ENCODE peak calls at places on chromosomes 11 and 22, in nine cellular contexts. M is HepG2; B is stomach; R is cardiac muscle cell; J is spleen; G is naive thymus-derived CD4-positive, alpha-beta T cell; F is adrenal gland; K is A549; Z is mammary epithelial cell. A is an unnamed sample.

GRCh38 chr11:108199446-108200321 is 22.8 kb downstream of the NPAT start:
- DNase-seq in M (no peak), B (no peak), R (no peak), J (no peak), G (no peak), F (no peak), K (no peak), Z (peak), A (no peak)

GRCh38 chr11:110026823-110027626 is 66.2 kb upstream of the ZC3H12C start:
- DNase-seq in M (no peak), B (no peak), R (no peak), J (no peak), G (no peak), F (peak), K (no peak), Z (no peak), A (no peak)

GRCh38 chr11:32435152-32435480 is 223 bp downstream of the WT1 start:
- DNase-seq in M (no peak), B (no peak), R (no peak), J (peak), G (no peak), F (no peak), K (peak), Z (no peak), A (no peak)

GRCh38 chr11:88402192-88402715 is 64.7 kb upstream of the CTSC start:
- DNase-seq in M (no peak), B (no peak), R (no peak), J (no peak), G (no peak), F (no peak), K (peak), Z (peak), A (no peak)

GRCh38 chr11:103476874-103477273 is 367.6 kb downstream of the DYNC2H1 start:
- DNase-seq in M (no peak), B (no peak), R (no peak), J (no peak), G (no peak), F (no peak), K (no peak), Z (no peak), A (no peak)

GRCh38 chr11:113632981-113633380 is 73.1 kb downstream of the TMPRSS5 start:
- DNase-seq in M (no peak), B (no peak), R (no peak), J (no peak), G (no peak), F (peak), K (no peak), Z (no peak), A (no peak)

GRCh38 chr11:11709447-11710239 is 87.8 kb upstream of the GALNT18 start:
- DNase-seq in M (no peak), B (no peak), R (no peak), J (no peak), G (no peak), F (no peak), K (no peak), Z (peak), A (no peak)

GRCh38 chr11:11010624-11011127 is 152.8 kb upstream of the ZBED5 start:
- DNase-seq in M (peak), B (peak), R (peak), J (no peak), G (no peak), F (peak), K (peak), Z (peak), A (no peak)

GRCh38 chr11:48101044-48101733 is 115.4 kb upstream of the OR4B1 start:
- DNase-seq in M (no peak), B (no peak), R (no peak), J (no peak), G (no peak), F (no peak), K (no peak), Z (no peak), A (no peak)

GRCh38 chr11:116042125-116042524 is 537.9 kb upstream of the CADM1 start:
- DNase-seq in M (no peak), B (no peak), R (no peak), J (no peak), G (no peak), F (no peak), K (no peak), Z (no peak), A (no peak)

GRCh38 chr11:61683961-61684869 is 4.0 kb downstream of the DAGLA start:
- DNase-seq in M (no peak), B (no peak), R (no peak), J (no peak), G (peak), F (no peak), K (no peak), Z (no peak), A (no peak)

GRCh38 chr11:36513965-36514364 is 3.9 kb upstream of the TRAF6 start:
- DNase-seq in M (no peak), B (no peak), R (no peak), J (no peak), G (no peak), F (no peak), K (no peak), Z (no peak), A (no peak)

GRCh38 chr22:35024364-35024692 is 41.6 kb upstream of the ISX start:
- DNase-seq in M (no peak), B (no peak), R (no peak), J (no peak), G (no peak), F (no peak), K (no peak), Z (no peak), A (no peak)

GRCh38 chr22:44588348-44588747 is 90.3 kb upstream of the RTL6 start:
- DNase-seq in M (no peak), B (no peak), R (no peak), J (peak), G (no peak), F (no peak), K (no peak), Z (no peak), A (no peak)

GRCh38 chr11:132604446-132604845 is 927.9 kb downstream of the OPCML start:
- DNase-seq in M (no peak), B (no peak), R (no peak), J (no peak), G (no peak), F (no peak), K (no peak), Z (peak), A (no peak)

GRCh38 chr11:7485136-7485853 is at the start of gene OLFML1:
- DNase-seq in M (peak), B (no peak), R (no peak), J (no peak), G (no peak), F (no peak), K (no peak), Z (no peak), A (peak)

GRCh38 chr11:35761887-35762286 is 99.3 kb downstream of the TRIM44 start:
- DNase-seq in M (no peak), B (no peak), R (no peak), J (no peak), G (no peak), F (no peak), K (no peak), Z (no peak), A (no peak)

GRCh38 chr22:31497148-31497938 is 1.0 kb downstream of the SFI1 start:
- DNase-seq in M (no peak), B (no peak), R (no peak), J (no peak), G (peak), F (no peak), K (no peak), Z (no peak), A (no peak)

GRCh38 chr11:86251285-86251830 is 6.8 kb downstream of the EED start:
- DNase-seq in M (no peak), B (no peak), R (no peak), J (no peak), G (no peak), F (no peak), K (no peak), Z (no peak), A (no peak)
- H3K27ac ChIP-seq in M (no peak), B (no peak), R (no peak), J (peak), G (no peak), F (no peak), K (no peak), Z (no peak), A (no peak)

DNA sequence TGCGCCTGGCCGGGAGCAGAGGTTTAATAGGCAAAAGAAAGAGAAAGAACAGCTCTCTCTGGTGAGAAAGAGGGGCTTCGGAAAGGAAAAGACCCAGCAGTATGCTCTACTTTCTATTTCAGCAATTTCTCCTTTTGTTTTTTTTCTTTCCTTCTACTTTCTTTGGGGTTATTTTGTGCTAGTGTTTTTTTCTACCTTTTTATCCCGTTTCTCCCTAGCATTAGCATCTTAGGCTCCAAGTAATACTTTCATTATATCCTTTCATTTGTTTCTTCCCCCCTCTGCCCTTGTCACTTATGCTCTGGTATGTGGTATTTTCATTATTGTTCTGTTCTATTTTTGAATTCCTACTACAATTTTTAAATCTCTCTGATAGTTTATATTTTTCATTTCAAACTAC is 4.5 kb downstream of the SNU13 start:
- DNase-seq in M (no peak), B (no peak), R (no peak), J (no peak), G (no peak), F (no peak), K (no peak), Z (no peak), A (no peak)
- H3K27ac ChIP-seq in M (peak), B (no peak), R (no peak), J (no peak), G (peak), F (no peak), K (no peak), Z (peak), A (no peak)

DNA sequence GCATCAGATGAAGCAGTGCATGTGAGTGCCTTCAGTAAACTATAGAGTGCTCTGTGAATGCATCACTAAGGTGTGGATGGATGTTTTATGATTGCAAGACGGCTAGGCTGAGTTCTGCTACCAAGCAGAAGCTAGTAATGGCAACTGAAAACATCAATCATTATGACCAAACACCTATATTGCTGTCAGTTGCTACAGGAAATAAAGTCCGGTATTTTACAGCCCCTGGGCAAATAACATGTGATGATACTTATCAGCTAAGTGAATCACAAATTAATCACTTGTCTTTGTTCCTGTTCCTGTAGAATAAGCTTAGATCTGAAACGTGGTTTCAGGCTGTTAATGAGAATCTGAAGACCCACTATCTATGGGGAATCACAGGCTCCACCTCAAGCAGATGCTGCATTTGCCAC is 253.9 kb upstream of the PITPNB start:
- DNase-seq in M (no peak), B (no peak), R (no peak), J (no peak), G (no peak), F (no peak), K (no peak), Z (peak), A (no peak)
- H3K27ac ChIP-seq in M (no peak), B (no peak), R (no peak), J (no peak), G (no peak), F (no peak), K (no peak), Z (peak), A (no peak)

GRCh38 chr11:98307827-98308491 is 712.8 kb upstream of the CNTN5 start:
- DNase-seq in M (no peak), B (no peak), R (peak), J (no peak), G (no peak), F (no peak), K (no peak), Z (no peak), A (no peak)
- H3K27ac ChIP-seq in M (no peak), B (no peak), R (peak), J (no peak), G (no peak), F (no peak), K (no peak), Z (no peak), A (no peak)